ENCODE peak calls at places on chromosomes 5 and 9, in five cellular contexts. Z is left ventricle myocardium inferior; H is CD4-positive, alpha-beta T cell; S is stomach; Q is gastrocnemius medialis. C is an unnamed sample.

GRCh38 chr9:81552571-81552970 is 136.8 kb downstream of the TLE1 start:
- DNase-seq in Z (no peak), Q (no peak), H (no peak), S (no peak), C (no peak)

GRCh38 chr9:20623021-20623747 is 885 bp upstream of the MLLT3 start:
- DNase-seq in H (peak), Q (peak), Z (peak), S (peak), C (peak)

GRCh38 chr9:76394896-76395244 is 644 bp upstream of the RFK start:
- DNase-seq in Z (peak), H (peak), Q (peak), S (peak), C (no peak)

GRCh38 chr5:119795768-119796167 is 166.4 kb downstream of the FAM170A start:
- DNase-seq in Q (no peak), S (no peak), H (no peak), Z (no peak), C (no peak)

GRCh38 chr5:142618125-142618524 is 67.8 kb downstream of the FGF1 start:
- DNase-seq in Z (no peak), H (no peak), S (no peak), Q (no peak), C (no peak)

GRCh38 chr9:31519826-31520225 is 864.6 kb upstream of the ACO1 start:
- DNase-seq in S (no peak), Z (no peak), H (no peak), Q (no peak), C (no peak)

GRCh38 chr9:100099722-100100042 is 639 bp downstream of the INVS start:
- DNase-seq in H (no peak), Z (no peak), Q (no peak), S (no peak), C (peak)

GRCh38 chr5:171647043-171647899 is 138.3 kb upstream of the SMIM23 start:
- DNase-seq in H (no peak), S (no peak), Q (no peak), Z (no peak), C (no peak)

GRCh38 chr5:33261305-33261704 is 179.5 kb upstream of the TARS1 start:
- DNase-seq in H (no peak), S (no peak), Q (no peak), Z (no peak), C (no peak)

GRCh38 chr9:135567311-135567710 is 5.8 kb downstream of the PAEP start:
- DNase-seq in S (no peak), Z (no peak), H (no peak), Q (no peak), C (no peak)

GRCh38 chr9:297104-297794 is 82.6 kb downstream of the DOCK8 start:
- DNase-seq in Z (no peak), Q (no peak), S (peak), H (no peak), C (no peak)

GRCh38 chr5:139294372-139295165 is 1.0 kb downstream of the MATR3 start:
- DNase-seq in S (peak), Z (peak), H (peak), Q (peak), C (peak)

GRCh38 chr9:128833696-128834095 is 4.1 kb upstream of the SPOUT1 start:
- DNase-seq in H (no peak), S (no peak), Q (no peak), Z (no peak), C (no peak)

GRCh38 chr5:38011641-38012188 is 171.9 kb upstream of the GDNF start:
- DNase-seq in S (no peak), H (no peak), Z (no peak), Q (no peak), C (no peak)

GRCh38 chr5:169695919-169696490 is 58.9 kb downstream of the DOCK2 start:
- DNase-seq in H (no peak), Q (no peak), Z (no peak), S (no peak), C (no peak)

GRCh38 chr5:142222235-142222880 is 102.5 kb downstream of the SPRY4 start:
- DNase-seq in S (no peak), Z (no peak), H (no peak), Q (no peak), C (no peak)

GRCh38 chr5:80881726-80882125 is 78.4 kb upstream of the RASGRF2 start:
- DNase-seq in S (no peak), Q (no peak), H (no peak), Z (no peak), C (no peak)

GRCh38 chr5:60883229-60883628 is 39.2 kb upstream of the ELOVL7 start:
- DNase-seq in Q (no peak), Z (no peak), S (no peak), H (no peak), C (no peak)

GRCh38 chr9:9998491-9999287 is 614.1 kb downstream of the PTPRD start:
- DNase-seq in S (no peak), Z (no peak), H (no peak), Q (no peak), C (no peak)

GRCh38 chr5:142969624-142970439 is 199.7 kb downstream of the ARHGAP26 start:
- DNase-seq in Z (no peak), H (no peak), Q (no peak), S (no peak), C (no peak)

GRCh38 chr5:149687789-149688188 is 42.3 kb upstream of the PPARGC1B start:
- DNase-seq in H (no peak), Z (no peak), S (no peak), Q (no peak), C (no peak)

GRCh38 chr5:125190232-125191051 is 444.0 kb upstream of the ZNF608 start:
- DNase-seq in Z (no peak), Q (peak), H (no peak), S (no peak), C (no peak)

GRCh38 chr9:37969130-37969529 is 65.2 kb upstream of the SLC25A51 start:
- DNase-seq in Q (no peak), Z (peak), S (peak), H (no peak), C (peak)

GRCh38 chr5:154133591-154133990 is 56.9 kb upstream of the GALNT10 start:
- DNase-seq in Q (no peak), Z (no peak), H (no peak), S (no peak), C (no peak)

GRCh38 chr5:87300744-87301143 is 33.1 kb downstream of the RASA1 start:
- DNase-seq in S (no peak), H (no peak), Q (no peak), Z (no peak), C (no peak)

GRCh38 chr5:83471405-83472212 is at the start of gene VCAN:
- DNase-seq in S (no peak), H (no peak), Q (peak), Z (peak), C (peak)

DNA sequence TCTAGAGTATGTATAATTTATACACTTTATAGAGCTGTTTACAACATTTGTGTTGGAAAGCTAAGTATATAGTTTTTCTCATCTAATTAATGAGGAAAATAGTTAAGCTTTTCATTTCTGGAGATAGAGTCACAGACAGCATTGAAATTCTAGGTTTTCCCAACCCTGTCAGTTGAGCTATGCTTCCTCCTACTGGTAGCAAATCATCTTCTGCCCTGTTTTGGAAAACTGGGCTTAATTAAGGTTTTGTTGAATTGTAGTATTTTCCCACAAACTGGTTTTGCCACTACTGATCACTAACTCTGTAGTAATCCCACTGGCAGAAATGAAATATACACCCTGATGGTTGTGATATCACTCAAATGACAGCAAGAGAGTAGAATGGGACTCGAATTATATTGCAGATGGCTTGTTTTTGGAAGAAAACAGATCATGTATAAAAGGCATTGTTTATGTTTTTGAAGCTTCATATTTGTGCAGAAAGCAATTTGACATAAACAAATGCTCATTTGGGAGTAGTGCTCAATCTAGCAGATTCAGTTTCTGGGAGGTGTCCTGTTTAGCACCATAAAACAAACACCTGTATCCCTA is 46.6 kb downstream of the CD180 start:
- DNase-seq in S (no peak), H (no peak), Z (no peak), Q (no peak), C (no peak)
- TF ChIP-seq CTCF in S (peak), H (no peak), Z (peak), Q (peak), C (no peak)

DNA sequence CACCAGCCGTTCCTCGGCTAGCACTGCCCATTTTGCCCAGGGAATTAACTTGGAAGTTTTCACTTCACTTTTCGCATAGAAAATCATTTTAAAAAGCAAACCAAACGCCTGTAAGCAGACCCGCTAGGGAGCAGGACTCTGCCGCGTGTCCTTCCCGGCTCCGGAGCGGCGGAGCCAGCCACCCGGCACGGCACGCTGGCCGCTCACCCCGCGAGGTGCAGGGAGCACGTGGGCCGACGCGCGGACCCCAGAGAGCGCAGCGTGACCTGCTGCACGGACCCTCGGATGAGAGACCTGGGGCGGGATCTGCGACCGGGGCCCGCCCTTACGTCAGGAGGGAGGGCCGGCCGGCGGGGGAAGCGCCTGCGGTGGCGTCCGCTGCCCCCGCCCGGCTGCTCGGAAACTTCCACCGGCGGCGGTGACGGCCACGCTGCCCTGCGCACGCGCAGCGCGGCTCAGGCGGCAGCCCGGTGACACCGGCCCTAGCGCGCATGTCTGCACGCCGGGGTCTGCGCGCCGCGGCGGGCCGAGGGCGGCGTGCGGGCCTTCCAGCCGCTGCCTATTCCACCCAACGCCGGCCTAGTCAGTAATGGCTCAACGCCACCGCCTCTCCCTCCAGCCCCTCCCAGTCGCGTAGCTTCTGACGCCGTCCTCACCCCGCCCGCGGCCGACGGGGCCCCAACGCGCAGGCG is 504 bp upstream of the TENT4A start:
- DNase-seq in Q (peak), H (peak), S (peak), Z (peak), C (peak)
- TF ChIP-seq CTCF in Q (no peak), H (no peak), S (no peak), Z (no peak), C (no peak)

GRCh38 chr5:23400951-23401350 is 106.5 kb upstream of the PRDM9 start:
- DNase-seq in H (no peak), Z (no peak), S (no peak), Q (no peak), C (no peak)

GRCh38 chr5:23411200-23411599 is 96.2 kb upstream of the PRDM9 start:
- DNase-seq in Z (no peak), Q (no peak), S (no peak), H (no peak), C (no peak)

GRCh38 chr5:23405316-23406068 is 101.9 kb upstream of the PRDM9 start:
- DNase-seq in H (no peak), Q (no peak), Z (no peak), S (no peak), C (no peak)
- TF ChIP-seq CTCF in H (no peak), Q (no peak), Z (peak), S (no peak), C (no peak)

GRCh38 chr5:131533844-131534243 is 101.2 kb downstream of the RAPGEF6 start:
- DNase-seq in S (no peak), Q (no peak), Z (no peak), H (no peak), C (no peak)
- TF ChIP-seq CTCF in S (no peak), Q (no peak), Z (peak), H (peak), C (no peak)

GRCh38 chr9:126160067-126160853 is 166.4 kb upstream of the MVB12B start:
- DNase-seq in Z (no peak), H (no peak), S (peak), Q (no peak), C (no peak)

GRCh38 chr9:126158591-126159519 is 167.8 kb upstream of the MVB12B start:
- DNase-seq in Z (no peak), H (no peak), Q (no peak), S (peak), C (no peak)

GRCh38 chr9:126162611-126163381 is 163.8 kb upstream of the MVB12B start:
- DNase-seq in Z (no peak), S (peak), H (no peak), Q (no peak), C (no peak)

GRCh38 chr9:126159661-126160060 is 167.0 kb upstream of the MVB12B start:
- DNase-seq in Z (no peak), Q (no peak), H (no peak), S (peak), C (no peak)

DNA sequence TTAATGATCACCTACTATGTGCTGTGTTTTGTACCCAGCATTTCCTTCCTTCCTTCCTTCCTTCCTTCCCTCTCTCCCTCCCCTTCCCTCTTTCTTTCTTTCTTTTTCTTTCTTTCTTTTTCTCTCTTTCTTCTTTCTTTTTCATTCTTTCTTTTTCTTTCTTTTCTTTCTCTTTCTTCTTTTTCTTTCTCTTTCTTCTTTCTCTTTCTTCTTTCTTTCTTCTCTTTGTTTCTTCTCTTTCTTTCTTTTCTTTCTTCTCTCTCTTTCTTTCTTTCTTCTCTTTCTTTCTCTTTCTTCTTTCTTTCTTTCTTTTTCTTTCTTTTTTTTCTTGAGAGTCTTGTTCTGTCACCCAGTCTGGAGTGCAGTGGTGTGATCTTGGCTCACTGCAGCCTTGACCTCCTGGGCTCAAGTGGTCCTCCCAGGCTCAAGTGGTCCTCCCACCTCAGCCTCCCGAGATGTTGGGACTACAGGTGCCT is 165.7 kb upstream of the MVB12B start:
- DNase-seq in S (no peak), Q (no peak), Z (no peak), H (no peak), C (no peak)
- TF ChIP-seq CTCF in S (no peak), Q (no peak), Z (no peak), H (peak), C (no peak)

GRCh38 chr9:19036611-19037010 is 3.6 kb upstream of the SAXO1 start:
- DNase-seq in S (no peak), Q (no peak), Z (no peak), H (no peak), C (no peak)
- TF ChIP-seq CTCF in S (no peak), Q (no peak), Z (no peak), H (no peak), C (no peak)

C was measured in mucosa of descending colon.